ENCODE peak calls at places on chromosome 9, in ten cellular contexts. G is sigmoid colon, B is endothelial cell of umbilical vein, R is spleen, F is heart left ventricle, C is esophagus squamous epithelium, X is prostate gland, H is breast epithelium, L is A549, E is adrenal gland. Q is an unnamed sample.

GRCh38 chr9:124776613-124776951 is 351 bp upstream of the OLFML2A start:
- DNase-seq in G (no peak), B (no peak), R (no peak), F (no peak), C (no peak), X (no peak), H (peak; percentile 37), L (no peak), E (no peak), Q (no peak)

GRCh38 chr9:75360258-75360657 is 271.9 kb downstream of the OSTF1 start:
- DNase-seq in G (no peak), B (no peak), R (no peak), F (no peak), C (no peak), X (no peak), H (no peak), L (no peak), E (no peak), Q (no peak)

GRCh38 chr9:3648266-3648665 is 122.5 kb upstream of the RFX3 start:
- DNase-seq in G (no peak), B (no peak), R (no peak), F (no peak), C (no peak), X (no peak), H (no peak), L (no peak), E (no peak), Q (no peak)

GRCh38 chr9:13690595-13690994 is 411.1 kb upstream of the MPDZ start:
- DNase-seq in G (no peak), B (no peak), R (no peak), F (no peak), C (no peak), X (no peak), H (no peak), L (no peak), E (no peak), Q (no peak)

GRCh38 chr9:6305954-6306563 is 22.1 kb upstream of the TPD52L3 start:
- DNase-seq in G (no peak), B (peak; percentile 72), R (no peak), F (no peak), C (no peak), X (no peak), H (no peak), L (peak; percentile 56), E (no peak), Q (no peak)

GRCh38 chr9:34633851-34634550 is 3.6 kb downstream of the SIGMAR1 start:
- DNase-seq in G (peak; percentile 79), B (peak; percentile 64), R (peak; percentile 87), F (no peak), C (no peak), X (peak; percentile 53), H (no peak), L (peak; percentile 69), E (peak; percentile 61), Q (no peak)

GRCh38 chr9:112764837-112765236 is 14.3 kb downstream of the SNX30 start:
- DNase-seq in G (no peak), B (no peak), R (no peak), F (no peak), C (no peak), X (no peak), H (no peak), L (no peak), E (no peak), Q (no peak)

GRCh38 chr9:13382595-13382994 is 103.1 kb upstream of the MPDZ start:
- DNase-seq in G (no peak), B (no peak), R (no peak), F (no peak), C (no peak), X (no peak), H (no peak), L (no peak), E (no peak), Q (no peak)

GRCh38 chr9:127021664-127022337 is 100.6 kb downstream of the ANGPTL2 start:
- DNase-seq in G (peak; percentile 98), B (no peak), R (no peak), F (peak; percentile 91), C (no peak), X (peak; percentile 36), H (no peak), L (no peak), E (peak; percentile 70), Q (peak; percentile 95)

GRCh38 chr9:89372230-89372816 is 54.0 kb downstream of the SECISBP2 start:
- DNase-seq in G (no peak), B (no peak), R (peak; percentile 80), F (no peak), C (no peak), X (no peak), H (no peak), L (peak; percentile 29), E (no peak), Q (no peak)

GRCh38 chr9:4508907-4509589 is 18.8 kb downstream of the SLC1A1 start:
- DNase-seq in G (no peak), B (no peak), R (no peak), F (no peak), C (no peak), X (no peak), H (no peak), L (no peak), E (no peak), Q (no peak)

GRCh38 chr9:5582835-5583195 is 46.1 kb upstream of the RIC1 start:
- DNase-seq in G (no peak), B (no peak), R (peak; percentile 73), F (peak; percentile 32), C (no peak), X (no peak), H (no peak), L (no peak), E (no peak), Q (no peak)

GRCh38 chr9:123353984-123354591 is 1.9 kb upstream of the CRB2 start:
- DNase-seq in G (peak; percentile 81), B (peak; percentile 56), R (peak; percentile 86), F (peak; percentile 55), C (no peak), X (peak; percentile 40), H (no peak), L (peak; percentile 71), E (peak; percentile 46), Q (no peak)

GRCh38 chr9:121944741-121945191 is 148.3 kb downstream of the TTLL11 start:
- DNase-seq in G (no peak), B (no peak), R (no peak), F (no peak), C (no peak), X (no peak), H (no peak), L (no peak), E (no peak), Q (no peak)

GRCh38 chr9:91712811-91713210 is 237.2 kb downstream of the ROR2 start:
- DNase-seq in G (no peak), B (no peak), R (no peak), F (no peak), C (no peak), X (no peak), H (no peak), L (no peak), E (no peak), Q (no peak)

GRCh38 chr9:121599186-121599871 is 52.1 kb upstream of the DAB2IP start:
- DNase-seq in G (peak; percentile 90), B (no peak), R (no peak), F (peak; percentile 83), C (no peak), X (peak; percentile 82), H (peak; percentile 86), L (peak; percentile 64), E (peak; percentile 76), Q (no peak)

GRCh38 chr9:128121924-128122808 is 5.4 kb downstream of the PTGES2 start:
- DNase-seq in G (peak; percentile 63), B (no peak), R (peak; percentile 69), F (no peak), C (no peak), X (no peak), H (no peak), L (no peak), E (no peak), Q (no peak)

DNA sequence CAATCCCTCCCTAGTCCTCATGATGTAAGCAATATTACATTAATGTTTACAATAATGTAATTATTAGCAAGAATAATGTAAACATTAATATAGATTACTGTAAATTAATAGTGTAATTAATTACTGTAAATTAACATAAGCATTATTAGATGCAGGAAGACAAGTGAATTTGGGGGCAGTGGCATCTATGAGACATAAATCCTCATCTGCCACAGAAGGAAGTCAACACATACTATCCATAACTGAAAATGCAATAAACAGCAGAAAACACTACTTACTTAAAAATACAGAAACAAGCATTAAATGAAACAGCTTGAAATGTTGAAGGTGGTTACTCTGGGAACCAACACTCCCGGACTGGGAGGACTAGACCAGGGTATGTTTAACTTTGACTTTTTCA is 685 bp upstream of the NIPSNAP3A start:
- DNase-seq in G (no peak), B (no peak), R (no peak), F (no peak), C (no peak), X (no peak), H (no peak), L (no peak), E (no peak), Q (no peak)
- H3K4me3 ChIP-seq in G (peak overlapping the region; percentile 87), B (peak overlapping the region; percentile 65), R (peak overlapping the region; percentile 79), F (peak overlapping the region; percentile 86), C (peak overlapping the region; percentile 88), X (peak overlapping the region; percentile 59), H (peak overlapping the region; percentile 81), L (peak overlapping the region; percentile 87), E (peak overlapping the region; percentile 86), Q (peak overlapping the region; percentile 98)

DNA sequence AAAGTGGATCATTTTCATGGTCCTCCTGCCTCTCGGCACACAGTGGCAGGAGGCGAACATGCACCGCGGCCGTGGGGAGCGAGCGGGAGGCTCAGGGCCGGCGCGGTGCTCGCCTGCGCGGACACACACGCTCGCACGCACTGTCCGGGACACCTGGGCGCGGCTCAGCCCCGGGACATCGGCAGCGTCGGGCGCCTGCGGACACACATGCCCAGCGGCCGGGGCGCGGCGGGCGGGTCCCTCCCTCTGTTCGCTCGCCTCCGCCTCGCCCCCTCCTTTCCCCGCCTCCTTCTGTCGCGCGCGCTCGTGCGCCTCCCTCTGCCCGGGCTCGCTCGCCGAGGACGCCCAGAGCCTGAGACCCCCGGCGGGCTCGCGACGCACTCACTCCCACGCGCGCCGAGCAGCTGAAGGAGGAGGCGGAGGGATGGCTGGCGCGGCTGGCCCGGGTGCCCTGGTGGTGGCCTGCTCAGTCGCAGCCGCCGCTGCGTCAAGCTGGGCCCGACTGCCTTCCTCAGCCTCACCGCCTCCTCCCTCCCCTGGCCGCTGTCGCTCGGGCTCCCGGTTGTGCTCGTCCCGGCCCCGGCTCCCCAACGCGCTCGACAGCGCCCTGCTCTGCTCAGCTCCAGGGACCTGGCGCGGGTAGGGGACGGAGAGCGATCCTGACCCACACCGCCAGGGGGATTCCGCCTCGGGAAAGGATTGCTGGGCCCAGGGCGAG is at the start of gene FRMD3:
- DNase-seq in G (peak; percentile 90), B (peak; percentile 66), R (peak; percentile 93), F (peak; percentile 89), C (no peak), X (peak; percentile 69), H (peak; percentile 67), L (peak; percentile 82), E (peak; percentile 93), Q (no peak)
- TF ChIP-seq POLR2A in G (no peak), B (no peak), R (no peak), F (no peak), C (no peak), X (no peak), H (no peak), L (peak; percentile 51), E (peak; percentile 70), Q (no peak)

GRCh38 chr9:16092627-16093091 is 539.8 kb downstream of the CCDC171 start:
- DNase-seq in G (no peak), B (no peak), R (no peak), F (no peak), C (no peak), X (no peak), H (no peak), L (no peak), E (no peak), Q (peak; percentile 79)
- H3K4me3 ChIP-seq in G (no peak overlapping the region), B (no peak overlapping the region), R (no peak overlapping the region), F (no peak overlapping the region), C (no peak overlapping the region), X (no peak overlapping the region), H (no peak overlapping the region), L (no peak overlapping the region), E (no peak overlapping the region), Q (no peak overlapping the region)

GRCh38 chr9:129319938-129320481 is 141.9 kb upstream of the IER5L start:
- DNase-seq in G (peak; percentile 64), B (no peak), R (no peak), F (peak; percentile 15), C (no peak), X (no peak), H (peak; percentile 34), L (no peak), E (no peak), Q (no peak)
- TF ChIP-seq POLR2A in G (no peak), B (no peak), R (no peak), F (no peak), C (no peak), X (no peak), H (no peak), L (no peak), E (no peak), Q (no peak)